ENCODE peak calls at places on chromosomes 4 and X, in eight cellular contexts. T is tibial artery, J is pancreas, Q is heart left ventricle, H is AG04450, I is HFF-Myc, E is epithelial cell of esophagus, O is ovary. L is an unnamed sample.

GRCh38 chr4:74018771-74019170 is 19.7 kb downstream of the CXCL3 start:
- DNase-seq in T (no peak), J (no peak), Q (no peak), H (no peak), I (no peak), E (peak; percentile 68), O (no peak), L (no peak)

GRCh38 chr4:109803924-109804571 is 2.2 kb upstream of the CFI start:
- DNase-seq in T (no peak), J (peak; percentile 22), Q (no peak), H (no peak), I (peak; percentile 31), E (peak; percentile 62), O (no peak), L (peak; percentile 4)

GRCh38 chrX:151393514-151393913 is 3.5 kb upstream of the VMA21 start:
- DNase-seq in T (no peak), J (no peak), Q (no peak), H (no peak), I (no peak), E (no peak), O (no peak), L (no peak)

GRCh38 chr4:22237155-22237751 is 278.6 kb downstream of the ADGRA3 start:
- DNase-seq in T (no peak), J (peak; percentile 15), Q (no peak), H (no peak), I (no peak), E (peak; percentile 48), O (peak; percentile 40), L (no peak)

GRCh38 chr4:99894998-99895397 is 771 bp upstream of the LAMTOR3 start:
- DNase-seq in T (no peak), J (no peak), Q (no peak), H (no peak), I (no peak), E (no peak), O (peak; percentile 37), L (no peak)

GRCh38 chr4:16661813-16662212 is 236.6 kb downstream of the LDB2 start:
- DNase-seq in T (no peak), J (no peak), Q (no peak), H (no peak), I (no peak), E (no peak), O (no peak), L (no peak)

GRCh38 chr4:125849869-125850268 is 535.1 kb downstream of the FAT4 start:
- DNase-seq in T (no peak), J (no peak), Q (no peak), H (peak; percentile 11), I (peak; percentile 22), E (no peak), O (no peak), L (peak; percentile 41)

GRCh38 chr4:159229164-159229563 is 126.3 kb downstream of the RAPGEF2 start:
- DNase-seq in T (no peak), J (no peak), Q (no peak), H (peak; percentile 87), I (peak; percentile 19), E (no peak), O (no peak), L (no peak)

GRCh38 chrX:136147320-136147901 is at the start of gene FHL1:
- DNase-seq in T (peak; percentile 59), J (peak; percentile 33), Q (peak; percentile 75), H (no peak), I (no peak), E (peak; percentile 41), O (peak; percentile 72), L (no peak)

GRCh38 chrX:9995855-9996339 is 28.7 kb downstream of the CLDN34 start:
- DNase-seq in T (peak; percentile 79), J (peak; percentile 76), Q (peak; percentile 82), H (peak; percentile 51), I (no peak), E (peak; percentile 72), O (peak; percentile 88), L (peak; percentile 66)

GRCh38 chr4:104966349-104967033 is 180.2 kb upstream of the TET2 start:
- DNase-seq in T (peak; percentile 33), J (peak; percentile 24), Q (no peak), H (no peak), I (no peak), E (peak; percentile 89), O (no peak), L (no peak)

GRCh38 chr4:126778348-126778747 is 854.4 kb upstream of the INTU start:
- DNase-seq in T (no peak), J (no peak), Q (no peak), H (no peak), I (no peak), E (peak; percentile 64), O (no peak), L (peak; percentile 34)

GRCh38 chrX:153854702-153855101 is 24.4 kb upstream of the PDZD4 start:
- DNase-seq in T (no peak), J (no peak), Q (no peak), H (no peak), I (no peak), E (no peak), O (no peak), L (no peak)

GRCh38 chrX:133881893-133882292 is 103.5 kb downstream of the GPC3 start:
- DNase-seq in T (no peak), J (no peak), Q (no peak), H (no peak), I (no peak), E (no peak), O (no peak), L (no peak)

GRCh38 chrX:119604778-119605177 is 1.4 kb downstream of the NKRF start:
- DNase-seq in T (no peak), J (no peak), Q (no peak), H (no peak), I (no peak), E (peak; percentile 2), O (no peak), L (no peak)

GRCh38 chrX:24014388-24015018 is 12.5 kb downstream of the KLHL15 start:
- DNase-seq in T (no peak), J (no peak), Q (no peak), H (no peak), I (no peak), E (no peak), O (no peak), L (no peak)

GRCh38 chr4:122798101-122798500 is 28.5 kb upstream of the FGF2 start:
- DNase-seq in T (peak; percentile 22), J (no peak), Q (peak; percentile 56), H (peak; percentile 88), I (peak; percentile 93), E (peak; percentile 89), O (peak; percentile 64), L (peak; percentile 96)

DNA sequence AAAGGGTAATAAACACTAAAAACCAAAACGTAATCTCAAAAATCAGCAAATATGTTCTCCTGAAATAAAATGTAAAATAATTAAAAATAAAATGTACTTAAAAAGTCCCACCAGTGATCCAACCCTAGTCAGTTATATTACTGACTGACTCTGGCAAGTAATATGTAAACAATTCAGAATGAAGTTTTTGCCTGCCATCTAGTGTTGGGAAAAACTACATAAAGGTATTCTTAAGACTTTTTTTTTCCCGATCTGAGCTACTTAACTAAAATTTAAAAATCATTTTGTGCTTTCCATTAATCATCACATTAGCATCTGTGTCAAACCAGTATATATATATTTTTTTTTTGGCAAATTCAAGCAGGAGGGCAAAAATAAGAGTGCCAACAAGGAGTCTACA is 24.0 kb downstream of the RCHY1 start:
- DNase-seq in T (no peak), J (no peak), Q (no peak), H (peak; percentile 7), I (no peak), E (peak; percentile 26), O (no peak), L (no peak)
- TF ChIP-seq CTCF in T (peak; percentile 44), J (no peak), Q (peak; percentile 6), H (peak; percentile 40), I (no peak), E (no peak), O (no peak), L (peak; percentile 22)

DNA sequence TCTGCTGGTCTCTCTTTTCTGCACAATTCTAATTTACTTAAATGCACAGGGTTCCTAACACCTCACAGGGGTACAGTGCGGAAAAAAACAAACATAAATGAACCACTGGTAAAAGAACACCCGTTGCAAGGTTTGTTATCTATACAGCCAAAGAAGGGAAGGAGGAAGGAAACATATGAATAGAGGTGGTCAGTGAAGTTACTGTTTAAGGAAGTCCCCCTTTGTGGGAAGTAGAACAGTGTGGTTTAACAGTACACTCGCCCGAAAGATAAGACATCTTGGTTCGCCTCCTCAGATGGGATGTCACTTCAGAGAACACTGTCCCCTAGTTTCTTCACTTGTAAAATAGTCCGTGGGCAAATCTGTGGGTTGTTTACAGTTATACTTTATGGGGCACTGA is 57.5 kb downstream of the TEC start:
- DNase-seq in T (no peak), J (no peak), Q (no peak), H (no peak), I (no peak), E (no peak), O (no peak), L (no peak)
- H3K4me3 ChIP-seq in T (no peak overlapping the region), J (no peak overlapping the region), Q (no peak overlapping the region), H (no peak overlapping the region), I (no peak overlapping the region), E (no peak overlapping the region), O (no peak overlapping the region), L (no peak overlapping the region)

GRCh38 chr4:19944806-19945205 is 306.9 kb upstream of the SLIT2 start:
- DNase-seq in T (no peak), J (no peak), Q (no peak), H (no peak), I (no peak), E (no peak), O (no peak), L (no peak)
- TF ChIP-seq CTCF in T (no peak), J (no peak), Q (no peak), H (no peak), I (no peak), E (no peak), O (no peak), L (no peak)

GRCh38 chrX:33207056-33207455 is 4.3 kb downstream of the DMD start:
- DNase-seq in T (no peak), J (no peak), Q (no peak), H (no peak), I (no peak), E (no peak), O (no peak), L (no peak)

GRCh38 chrX:33210156-33210555 is 1.2 kb downstream of the DMD start:
- DNase-seq in T (no peak), J (no peak), Q (no peak), H (no peak), I (no peak), E (no peak), O (no peak), L (no peak)

DNA sequence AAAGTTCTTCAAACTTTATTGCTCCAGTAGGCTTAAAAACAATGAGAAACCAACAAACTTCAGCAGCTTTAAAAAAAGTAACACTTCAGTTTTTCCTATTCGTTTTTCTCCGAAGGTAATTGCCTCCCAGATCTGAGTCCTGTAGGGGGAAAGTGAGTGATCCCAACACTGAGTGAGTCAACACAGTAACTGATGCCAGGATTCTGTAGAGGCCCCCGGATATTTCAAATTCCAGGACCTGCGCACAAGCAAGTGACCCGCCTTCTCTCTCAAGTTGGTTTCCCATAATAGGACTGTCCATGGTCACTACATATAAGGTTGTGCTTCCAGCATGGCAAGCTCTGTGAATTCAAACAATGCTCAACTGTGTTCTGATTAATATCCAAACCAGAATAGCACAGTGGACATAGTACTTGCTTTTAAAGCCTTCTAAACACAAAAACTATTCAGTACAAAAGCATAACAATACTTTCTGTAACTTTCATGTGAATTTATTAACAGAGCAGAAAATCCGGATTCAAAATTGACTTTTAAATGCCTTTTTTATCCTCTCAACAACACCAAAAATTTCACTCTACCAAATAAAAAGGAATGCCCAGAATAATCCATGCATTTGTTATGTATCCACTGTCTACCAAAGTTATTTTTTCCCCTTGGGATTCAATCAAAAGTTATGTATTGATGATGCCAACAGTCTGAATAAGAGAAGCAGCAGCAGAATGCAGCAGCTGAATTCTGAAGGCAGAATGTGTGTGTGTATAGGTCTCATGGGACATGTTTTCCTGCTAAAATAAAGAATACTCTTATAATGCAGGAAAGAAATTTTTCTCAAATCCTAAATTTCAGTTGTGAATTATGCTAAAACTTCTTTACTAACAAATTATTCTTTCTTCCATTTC is at the start of gene DMD:
- DNase-seq in T (peak; percentile 48), J (peak; percentile 20), Q (peak; percentile 71), H (peak; percentile 60), I (no peak), E (peak; percentile 65), O (peak; percentile 47), L (no peak)
- H3K4me3 ChIP-seq in T (peak within 1 kb of the TSS; percentile 53), J (no peak within 1 kb of the TSS), Q (peak within 1 kb of the TSS; percentile 46), H (peak within 1 kb of the TSS; percentile 49), I (no peak within 1 kb of the TSS), E (peak within 1 kb of the TSS; percentile 28), O (peak within 1 kb of the TSS; percentile 34), L (no peak within 1 kb of the TSS)